ENCODE peak calls at places on chromosomes 4 and X, in seven cellular contexts. Z, N, B, L, I, X and U are unnamed samples.

GRCh38 chrX:17078031-17078730 is 131.7 kb downstream of the REPS2 start:
- DNase-seq in Z (peak; percentile 76), N (no peak), B (no peak), L (no peak), I (no peak), X (peak; percentile 42), U (no peak)

GRCh38 chr4:128524311-128524710 is 236.7 kb upstream of the PGRMC2 start:
- DNase-seq in Z (peak; percentile 96), N (no peak), B (no peak), L (no peak), I (peak; percentile 28), X (peak; percentile 84), U (no peak)

GRCh38 chrX:2917767-2918166 is 11.4 kb downstream of the ARSD start:
- DNase-seq in Z (no peak), N (no peak), B (no peak), L (no peak), I (no peak), X (no peak), U (no peak)

GRCh38 chrX:136275553-136275952 is 24.4 kb upstream of the MAP7D3 start:
- DNase-seq in Z (no peak), N (no peak), B (no peak), L (no peak), I (no peak), X (no peak), U (no peak)

GRCh38 chr4:142550955-142551354 is 295.1 kb downstream of the INPP4B start:
- DNase-seq in Z (peak; percentile 34), N (no peak), B (no peak), L (no peak), I (no peak), X (peak; percentile 37), U (no peak)

GRCh38 chr4:25816591-25817058 is 46.2 kb downstream of the SEL1L3 start:
- DNase-seq in Z (no peak), N (no peak), B (no peak), L (no peak), I (no peak), X (no peak), U (no peak)

GRCh38 chrX:136262241-136262640 is 11.0 kb upstream of the MAP7D3 start:
- DNase-seq in Z (no peak), N (no peak), B (no peak), L (no peak), I (no peak), X (no peak), U (no peak)

GRCh38 chr4:99998062-99998880 is 48.2 kb upstream of the H2AZ1 start:
- DNase-seq in Z (peak; percentile 54), N (no peak), B (no peak), L (no peak), I (no peak), X (peak; percentile 59), U (no peak)

GRCh38 chr4:52983563-52984303 is 121.6 kb downstream of the RASL11B start:
- DNase-seq in Z (peak; percentile 39), N (no peak), B (no peak), L (no peak), I (no peak), X (peak; percentile 83), U (no peak)

GRCh38 chrX:283115-283845 is 2.1 kb downstream of the PLCXD1 start:
- DNase-seq in Z (peak; percentile 87), N (no peak), B (peak; percentile 89), L (peak; percentile 81), I (peak; percentile 84), X (peak; percentile 76), U (peak; percentile 90)

GRCh38 chr4:5700459-5700858 is 7.9 kb downstream of the EVC2 start:
- DNase-seq in Z (no peak), N (no peak), B (no peak), L (no peak), I (no peak), X (no peak), U (no peak)

GRCh38 chr4:14184265-14184664 is 556.7 kb upstream of the BOD1L1 start:
- DNase-seq in Z (peak; percentile 8), N (no peak), B (no peak), L (no peak), I (no peak), X (no peak), U (no peak)

GRCh38 chr4:119297795-119298194 is 24.1 kb downstream of the FABP2 start:
- DNase-seq in Z (no peak), N (no peak), B (no peak), L (no peak), I (no peak), X (no peak), U (no peak)

GRCh38 chrX:9566150-9566621 is 101.3 kb downstream of the TBL1X start:
- DNase-seq in Z (peak; percentile 91), N (peak; percentile 45), B (peak; percentile 83), L (no peak), I (peak; percentile 16), X (peak; percentile 92), U (no peak)

GRCh38 chr4:62431513-62431912 is 1231.4 kb downstream of the ADGRL3 start:
- DNase-seq in Z (no peak), N (no peak), B (no peak), L (no peak), I (no peak), X (no peak), U (no peak)

GRCh38 chr4:185726931-185727330 is 85.1 kb downstream of the SORBS2 start:
- DNase-seq in Z (peak; percentile 31), N (no peak), B (no peak), L (no peak), I (no peak), X (no peak), U (no peak)

GRCh38 chr4:176238157-176238608 is 30.8 kb downstream of the ASB5 start:
- DNase-seq in Z (peak; percentile 87), N (peak; percentile 97), B (no peak), L (no peak), I (no peak), X (no peak), U (no peak)

GRCh38 chr4:8761824-8762205 is 109.8 kb downstream of the HMX1 start:
- DNase-seq in Z (no peak), N (no peak), B (no peak), L (no peak), I (no peak), X (no peak), U (no peak)

DNA sequence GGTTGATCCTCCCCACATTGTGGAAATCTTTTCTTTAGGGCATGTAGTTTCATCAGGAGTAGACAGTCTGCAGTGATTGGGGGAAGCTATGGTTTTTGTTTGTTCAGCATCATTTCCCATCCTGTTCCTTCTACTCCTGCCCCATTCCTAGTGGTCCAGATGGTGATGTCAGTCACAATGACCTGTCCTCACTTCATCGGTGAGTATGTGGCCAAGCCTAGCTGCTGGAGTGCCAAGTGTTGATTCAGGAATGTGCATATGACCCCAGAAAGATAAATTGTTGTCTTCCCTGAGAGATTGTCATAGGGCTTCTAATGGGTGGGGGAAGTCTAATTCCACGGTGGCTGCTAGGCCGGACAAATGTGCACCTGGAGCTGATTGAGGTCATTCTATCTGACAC is 130.6 kb upstream of the FAT1 start:
- DNase-seq in Z (peak; percentile 58), N (no peak), B (no peak), L (no peak), I (no peak), X (peak; percentile 10), U (no peak)
- TF ChIP-seq CTCF in Z (no peak), N (no peak), B (no peak), L (no peak), I (no peak), X (no peak), U (no peak)

GRCh38 chr4:156496797-156497196 is 474.8 kb downstream of the PDGFC start:
- DNase-seq in Z (peak; percentile 91), N (no peak), B (no peak), L (no peak), I (no peak), X (peak; percentile 6), U (no peak)
- TF ChIP-seq CTCF in Z (no peak), N (no peak), B (no peak), L (no peak), I (no peak), X (no peak), U (no peak)

DNA sequence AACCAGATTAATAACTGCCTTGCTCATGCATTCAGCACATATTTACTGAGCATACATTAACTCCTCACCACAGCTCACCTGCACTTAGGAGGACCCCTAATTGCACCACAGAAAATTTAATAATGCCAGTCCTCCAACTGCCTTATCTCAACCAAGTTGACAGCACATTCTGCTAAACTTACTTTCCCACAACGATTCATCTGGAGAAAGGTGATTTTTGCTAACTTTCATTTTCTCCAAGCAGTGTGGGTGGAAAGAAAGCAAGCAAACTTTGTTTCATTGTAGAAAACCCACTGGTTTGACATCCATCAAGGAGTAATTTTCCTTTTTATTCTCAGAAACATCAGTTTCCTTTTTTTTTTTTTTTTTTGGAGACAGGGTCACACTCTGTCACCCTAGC is 49.1 kb downstream of the RASGEF1B start:
- DNase-seq in Z (no peak), N (no peak), B (no peak), L (no peak), I (no peak), X (no peak), U (no peak)
- TF ChIP-seq CTCF in Z (no peak), N (no peak), B (no peak), L (no peak), I (no peak), X (no peak), U (no peak)

GRCh38 chrX:139204903-139205667 is 325.5 kb upstream of the F9 start:
- DNase-seq in Z (peak; percentile 59), N (no peak), B (peak; percentile 50), L (no peak), I (peak; percentile 10), X (peak; percentile 58), U (peak; percentile 77)

GRCh38 chrX:139202742-139203410 is 327.7 kb upstream of the F9 start:
- DNase-seq in Z (no peak), N (no peak), B (no peak), L (no peak), I (no peak), X (no peak), U (no peak)

GRCh38 chrX:139201924-139202323 is 328.6 kb upstream of the F9 start:
- DNase-seq in Z (peak; percentile 25), N (no peak), B (no peak), L (no peak), I (no peak), X (peak; percentile 35), U (no peak)

GRCh38 chrX:139204576-139204902 is 326.0 kb upstream of the F9 start:
- DNase-seq in Z (no peak), N (no peak), B (no peak), L (no peak), I (no peak), X (no peak), U (no peak)

DNA sequence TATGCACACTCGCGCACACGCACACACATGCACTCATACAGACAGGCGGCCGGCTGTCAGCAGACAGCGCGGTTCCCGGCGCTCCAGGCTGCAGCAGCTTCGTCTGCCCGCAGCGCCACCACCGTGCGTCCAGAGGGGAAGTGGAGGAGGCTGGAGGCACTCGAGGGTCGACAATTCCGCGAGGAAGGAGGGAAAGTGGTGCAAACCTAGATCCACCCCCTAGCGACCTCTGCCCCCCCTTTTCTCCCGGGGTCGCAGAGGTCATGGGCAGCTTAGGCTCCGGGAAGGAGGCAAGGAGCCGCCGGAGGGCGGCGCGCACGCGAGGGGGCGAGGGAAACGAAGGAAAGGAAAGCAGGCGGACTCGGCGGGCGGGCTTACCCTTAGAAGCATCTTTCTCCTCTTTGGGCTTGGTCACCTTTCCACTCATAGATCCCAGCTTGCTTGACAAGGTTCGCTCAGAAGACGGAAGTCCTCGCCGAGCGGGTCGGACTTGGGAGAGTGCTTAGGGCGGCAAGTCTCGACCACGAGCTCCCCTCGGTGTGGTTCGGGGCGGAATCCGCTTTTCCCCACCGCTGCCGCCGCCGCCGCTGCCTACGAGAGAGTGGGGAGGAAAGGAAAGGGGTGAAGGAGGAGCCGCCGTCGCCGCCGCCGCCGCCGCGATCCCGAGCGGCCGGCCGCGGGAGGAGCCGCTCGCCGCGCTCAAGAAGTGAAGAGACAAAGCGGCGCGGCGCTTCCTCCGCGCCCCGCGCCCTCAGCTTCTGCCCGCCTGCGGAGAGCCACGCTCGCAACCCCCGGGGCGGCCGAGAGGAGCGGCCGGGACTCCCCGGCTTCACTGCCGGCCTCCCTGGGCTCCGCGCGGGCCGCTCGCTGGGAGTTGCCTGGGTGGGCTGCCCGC is 326.6 kb upstream of the F9 start:
- DNase-seq in Z (peak; percentile 37), N (no peak), B (no peak), L (no peak), I (peak; percentile 9), X (peak; percentile 26), U (peak; percentile 74)
- TF ChIP-seq CTCF in Z (no peak), N (no peak), B (no peak), L (no peak), I (no peak), X (peak; percentile 41), U (peak; percentile 38)